ENCODE peak calls at places on chromosomes 13 and 19, in four cellular contexts. One of them, this sample, is unnamed.

GRCh38 chr13:52833261-52833660 is 15.2 kb downstream of the PCDH8 start:
- DNase-seq in GM12878: no peak
- DNase-seq in stomach: no peak
- DNase-seq in upper lobe of left lung: no peak
- DNase-seq in this sample: no peak

GRCh38 chr13:94595006-94595942 is 678 bp downstream of the TGDS start:
- DNase-seq in GM12878: no peak
- DNase-seq in stomach: peak
- DNase-seq in upper lobe of left lung: peak
- DNase-seq in this sample: peak

GRCh38 chr19:11481777-11482383 is 1.0 kb upstream of the ELAVL3 start:
- DNase-seq in GM12878: peak
- DNase-seq in stomach: peak
- DNase-seq in upper lobe of left lung: peak
- DNase-seq in this sample: peak

GRCh38 chr13:26629260-26629659 is 71.8 kb downstream of the WASF3 start:
- DNase-seq in GM12878: no peak
- DNase-seq in stomach: no peak
- DNase-seq in upper lobe of left lung: no peak
- DNase-seq in this sample: no peak

GRCh38 chr19:280541-281007 is 10.6 kb downstream of the PLPP2 start:
- DNase-seq in GM12878: no peak
- DNase-seq in stomach: no peak
- DNase-seq in upper lobe of left lung: no peak
- DNase-seq in this sample: no peak

GRCh38 chr19:56538761-56539263 is at the start of gene ZFP28:
- DNase-seq in GM12878: no peak
- DNase-seq in stomach: no peak
- DNase-seq in upper lobe of left lung: peak
- DNase-seq in this sample: peak

GRCh38 chr19:17244618-17245534 is 843 bp downstream of the NR2F6 start:
- DNase-seq in GM12878: no peak
- DNase-seq in stomach: peak
- DNase-seq in upper lobe of left lung: no peak
- DNase-seq in this sample: no peak

GRCh38 chr13:55553736-55554135 is 1587.0 kb upstream of the PRR20A start:
- DNase-seq in GM12878: no peak
- DNase-seq in stomach: no peak
- DNase-seq in upper lobe of left lung: no peak
- DNase-seq in this sample: no peak

GRCh38 chr19:11596156-11596555 is 1.1 kb upstream of the ZNF627 start:
- DNase-seq in GM12878: no peak
- DNase-seq in stomach: no peak
- DNase-seq in upper lobe of left lung: no peak
- DNase-seq in this sample: no peak

GRCh38 chr13:113045214-113046007 is 60.2 kb upstream of the F7 start:
- DNase-seq in GM12878: no peak
- DNase-seq in stomach: no peak
- DNase-seq in upper lobe of left lung: no peak
- DNase-seq in this sample: no peak

GRCh38 chr13:32581177-32581786 is 5.0 kb upstream of the PDS5B start:
- DNase-seq in GM12878: no peak
- DNase-seq in stomach: no peak
- DNase-seq in upper lobe of left lung: no peak
- DNase-seq in this sample: no peak

GRCh38 chr13:72504026-72504925 is 223.2 kb downstream of the MZT1 start:
- DNase-seq in GM12878: no peak
- DNase-seq in stomach: no peak
- DNase-seq in upper lobe of left lung: no peak
- DNase-seq in this sample: no peak

GRCh38 chr13:112729408-112729807 is 39.6 kb downstream of the ATP11A start:
- DNase-seq in GM12878: no peak
- DNase-seq in stomach: peak
- DNase-seq in upper lobe of left lung: no peak
- DNase-seq in this sample: no peak

GRCh38 chr13:100815476-100816046 is 141.0 kb upstream of the TMTC4 start:
- DNase-seq in GM12878: no peak
- DNase-seq in stomach: no peak
- DNase-seq in upper lobe of left lung: no peak
- DNase-seq in this sample: no peak

GRCh38 chr19:9474975-9475374 is 23.4 kb downstream of the ZNF560 start:
- DNase-seq in GM12878: no peak
- DNase-seq in stomach: no peak
- DNase-seq in upper lobe of left lung: no peak
- DNase-seq in this sample: no peak

GRCh38 chr13:30905932-30906383 is at the start of gene MEDAG:
- DNase-seq in GM12878: no peak
- DNase-seq in stomach: no peak
- DNase-seq in upper lobe of left lung: no peak
- DNase-seq in this sample: no peak

GRCh38 chr13:68064371-68064770 is 834.2 kb upstream of the PCDH9 start:
- DNase-seq in GM12878: no peak
- DNase-seq in stomach: no peak
- DNase-seq in upper lobe of left lung: no peak
- DNase-seq in this sample: no peak

GRCh38 chr13:32164622-32165268 is 133.2 kb downstream of the FRY start:
- DNase-seq in GM12878: peak
- DNase-seq in stomach: no peak
- DNase-seq in upper lobe of left lung: peak
- DNase-seq in this sample: no peak

GRCh38 chr13:28532226-28533048 is 37.5 kb upstream of the FLT1 start:
- DNase-seq in GM12878: no peak
- DNase-seq in stomach: no peak
- DNase-seq in upper lobe of left lung: peak
- DNase-seq in this sample: no peak

GRCh38 chr13:42047561-42048322 is 706 bp upstream of the DGKH start:
- DNase-seq in GM12878: peak
- DNase-seq in stomach: peak
- DNase-seq in upper lobe of left lung: peak
- DNase-seq in this sample: peak

GRCh38 chr19:45418812-45419211 is 4.9 kb downstream of the ERCC1 start:
- DNase-seq in GM12878: no peak
- DNase-seq in stomach: no peak
- DNase-seq in upper lobe of left lung: no peak
- DNase-seq in this sample: no peak

GRCh38 chr19:49887037-49887652 is 9.5 kb downstream of the IL4I1 start:
- DNase-seq in GM12878: no peak
- DNase-seq in stomach: no peak
- DNase-seq in upper lobe of left lung: no peak
- DNase-seq in this sample: no peak

DNA sequence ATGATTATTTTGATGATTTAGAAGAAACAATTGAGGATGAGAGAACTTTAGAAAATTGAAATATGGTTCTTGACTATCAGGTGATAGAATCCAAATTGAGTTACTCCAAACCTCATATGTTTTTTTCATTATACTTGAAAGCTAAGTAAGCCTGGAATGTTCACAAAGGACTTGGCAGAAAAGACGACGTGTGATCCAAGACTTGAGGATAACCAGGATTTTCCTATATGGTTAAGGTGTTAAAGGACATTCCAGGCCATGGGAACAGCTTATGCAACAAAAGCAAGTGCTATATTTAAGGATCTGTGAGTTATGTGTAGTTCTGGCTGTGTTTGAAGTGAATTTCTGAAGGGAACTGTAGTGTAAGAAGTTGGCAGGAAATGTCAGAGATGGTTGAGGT is 52.5 kb downstream of the SLITRK1 start:
- DNase-seq in GM12878: no peak
- DNase-seq in stomach: no peak
- DNase-seq in upper lobe of left lung: no peak
- DNase-seq in this sample: no peak
- TF ChIP-seq POLR2AphosphoS5 in GM12878: no peak
- TF ChIP-seq POLR2AphosphoS5 in stomach: no peak
- TF ChIP-seq POLR2AphosphoS5 in upper lobe of left lung: no peak
- TF ChIP-seq POLR2AphosphoS5 in this sample: no peak

GRCh38 chr19:1280588-1281269 is 4.9 kb upstream of the EFNA2 start:
- DNase-seq in GM12878: no peak
- DNase-seq in stomach: no peak
- DNase-seq in upper lobe of left lung: no peak
- DNase-seq in this sample: no peak
- TF ChIP-seq POLR2AphosphoS5 in GM12878: no peak
- TF ChIP-seq POLR2AphosphoS5 in stomach: no peak
- TF ChIP-seq POLR2AphosphoS5 in upper lobe of left lung: no peak
- TF ChIP-seq POLR2AphosphoS5 in this sample: no peak

GRCh38 chr19:13981988-13982501 is 24.1 kb downstream of the RFX1 start:
- DNase-seq in GM12878: no peak
- DNase-seq in stomach: no peak
- DNase-seq in upper lobe of left lung: no peak
- DNase-seq in this sample: no peak

GRCh38 chr19:13982773-13983172 is 23.3 kb downstream of the RFX1 start:
- DNase-seq in GM12878: no peak
- DNase-seq in stomach: no peak
- DNase-seq in upper lobe of left lung: no peak
- DNase-seq in this sample: no peak

GRCh38 chr19:13984875-13985741 is 21.0 kb downstream of the RFX1 start:
- DNase-seq in GM12878: no peak
- DNase-seq in stomach: no peak
- DNase-seq in upper lobe of left lung: peak
- DNase-seq in this sample: no peak

GRCh38 chr19:13984186-13984585 is 21.9 kb downstream of the RFX1 start:
- DNase-seq in GM12878: no peak
- DNase-seq in stomach: no peak
- DNase-seq in upper lobe of left lung: no peak
- DNase-seq in this sample: no peak

DNA sequence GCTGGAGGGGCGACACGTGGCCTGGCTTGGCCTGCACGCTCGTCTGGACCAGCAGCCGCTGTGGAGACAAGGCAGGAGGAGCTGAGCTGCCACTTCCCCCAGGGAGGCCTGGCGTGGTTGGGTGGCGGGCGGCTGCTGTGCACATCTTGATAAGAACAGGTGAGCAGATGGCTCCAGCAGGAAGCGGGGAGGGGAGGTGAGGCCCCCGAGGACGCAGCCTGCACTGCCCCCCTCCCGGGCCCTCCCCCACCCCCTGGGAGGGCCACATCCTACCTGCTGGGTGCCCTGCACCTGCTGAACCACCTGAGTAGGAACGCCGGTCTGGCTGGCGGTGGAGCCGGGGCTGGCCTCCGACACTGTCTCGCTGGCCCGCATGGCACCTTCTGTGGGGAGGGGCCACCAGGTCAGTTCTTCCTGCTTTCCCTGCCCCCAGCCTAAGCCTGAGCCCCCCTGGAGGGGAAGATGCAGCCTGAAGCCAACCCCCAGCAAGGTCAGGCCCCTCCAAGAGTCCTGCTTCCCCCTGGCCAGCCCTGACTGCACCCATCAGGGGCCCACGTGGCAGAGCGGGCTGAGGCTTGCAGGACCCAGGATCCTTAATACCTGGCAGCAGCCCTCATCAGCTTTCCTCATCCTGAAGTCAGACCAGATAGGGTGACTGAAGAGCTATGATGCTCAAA is 22.8 kb downstream of the RFX1 start:
- DNase-seq in GM12878: no peak
- DNase-seq in stomach: no peak
- DNase-seq in upper lobe of left lung: no peak
- DNase-seq in this sample: no peak
- TF ChIP-seq POLR2AphosphoS5 in GM12878: no peak
- TF ChIP-seq POLR2AphosphoS5 in stomach: no peak
- TF ChIP-seq POLR2AphosphoS5 in upper lobe of left lung: no peak
- TF ChIP-seq POLR2AphosphoS5 in this sample: no peak

DNA sequence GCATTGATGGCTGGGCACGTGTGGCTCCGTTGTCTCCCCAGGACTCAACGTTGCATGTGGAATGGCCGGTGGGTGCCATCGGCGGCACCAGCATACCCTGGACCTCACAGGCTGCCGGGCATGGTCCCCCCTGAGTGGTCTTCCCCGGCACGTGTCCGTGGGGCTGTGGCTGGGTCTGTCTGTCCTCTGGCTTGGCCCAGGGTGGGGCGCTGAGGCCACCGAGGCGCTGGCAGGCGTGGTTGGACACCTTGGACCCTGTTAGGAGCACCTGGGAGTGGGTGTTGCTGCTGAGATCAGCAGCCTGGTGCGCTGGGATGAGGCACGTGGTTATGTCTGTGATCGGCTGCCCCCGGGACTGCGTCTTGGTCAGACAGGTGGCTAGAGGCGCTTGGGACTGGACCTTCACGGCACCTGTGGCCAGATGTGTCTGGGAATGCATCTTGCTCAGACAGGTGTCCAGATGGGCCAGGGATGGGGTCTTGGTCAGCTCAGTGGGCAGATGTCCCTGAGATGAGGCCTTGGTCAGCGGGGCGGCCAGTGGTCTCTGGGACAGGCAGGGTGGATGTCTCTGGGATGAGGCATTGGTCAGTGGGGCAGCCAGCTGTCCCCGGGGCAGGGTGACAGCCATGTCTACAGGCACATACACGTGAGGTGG is 9.2 kb downstream of the IQCN start:
- DNase-seq in GM12878: no peak
- DNase-seq in stomach: no peak
- DNase-seq in upper lobe of left lung: no peak
- DNase-seq in this sample: no peak
- TF ChIP-seq POLR2AphosphoS5 in GM12878: no peak
- TF ChIP-seq POLR2AphosphoS5 in stomach: no peak
- TF ChIP-seq POLR2AphosphoS5 in upper lobe of left lung: no peak
- TF ChIP-seq POLR2AphosphoS5 in this sample: no peak

DNA sequence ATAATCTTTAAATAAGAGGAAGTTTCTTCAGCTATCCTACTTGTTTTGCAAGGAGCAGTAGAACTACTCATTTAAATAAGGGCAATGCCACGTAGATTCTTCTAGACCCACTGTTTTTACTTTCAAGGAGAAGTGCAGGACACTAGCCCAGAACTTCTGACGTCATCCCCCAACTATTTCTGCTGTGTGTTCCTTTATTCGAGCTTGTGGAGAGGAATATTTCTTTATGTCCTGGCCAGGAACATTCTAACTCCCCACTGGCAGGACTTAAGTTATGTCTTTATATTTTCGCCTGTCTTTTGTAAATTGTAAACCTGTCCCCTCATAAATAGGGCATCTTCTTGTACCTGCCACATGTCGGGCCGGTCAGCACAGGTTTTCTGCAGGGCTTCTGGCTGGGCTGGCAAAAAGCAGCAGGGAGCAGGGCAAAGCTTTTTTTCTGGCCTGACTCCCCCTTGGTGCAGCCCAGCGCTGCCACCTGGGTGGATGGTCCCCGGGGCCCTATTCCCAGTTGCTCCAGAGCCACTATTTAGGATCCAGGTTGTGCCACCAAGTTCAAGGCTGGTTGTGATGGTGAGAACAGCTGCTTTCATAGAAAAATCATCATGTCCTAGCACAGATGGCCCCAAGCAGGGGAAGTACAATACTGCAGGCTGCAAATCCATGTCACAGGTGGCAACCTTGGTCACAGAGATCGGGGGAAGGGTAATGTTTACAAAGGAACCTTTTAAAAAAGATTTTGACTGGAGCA is 1.8 kb downstream of the MBNL2 start:
- DNase-seq in GM12878: no peak
- DNase-seq in stomach: peak
- DNase-seq in upper lobe of left lung: peak
- DNase-seq in this sample: no peak
- TF ChIP-seq POLR2AphosphoS5 in GM12878: no peak
- TF ChIP-seq POLR2AphosphoS5 in stomach: peak
- TF ChIP-seq POLR2AphosphoS5 in upper lobe of left lung: peak
- TF ChIP-seq POLR2AphosphoS5 in this sample: no peak